ENCODE peak calls at places on chromosome 15, in nine cellular contexts. H is Peyer's patch, Q is GM12865, V is cardiac fibroblast, O is mammary epithelial cell, I is sigmoid colon, S is astrocyte, W is tibial artery, J is endothelial cell of umbilical vein. R is an unnamed sample.

GRCh38 chr15:38453971-38454686 is at the start of gene FAM98B:
- DNase-seq in H (peak), Q (peak), V (peak), O (peak), I (peak), S (peak), W (peak), J (peak), R (peak)

GRCh38 chr15:39025331-39025730 is 460.7 kb upstream of the RASGRP1 start:
- DNase-seq in H (no peak), Q (no peak), V (no peak), O (no peak), I (no peak), S (peak), W (no peak), J (no peak), R (no peak)

GRCh38 chr15:22850055-22850454 is 11.6 kb downstream of the NIPA2 start:
- DNase-seq in H (no peak), Q (no peak), V (peak), O (no peak), I (no peak), S (peak), W (no peak), J (no peak), R (no peak)

GRCh38 chr15:59447367-59447766 is 9.4 kb downstream of the FAM81A start:
- DNase-seq in H (no peak), Q (no peak), V (no peak), O (no peak), I (no peak), S (no peak), W (no peak), J (no peak), R (no peak)

GRCh38 chr15:90062023-90062728 is 40.1 kb downstream of the IDH2 start:
- DNase-seq in H (peak), Q (peak), V (peak), O (peak), I (no peak), S (no peak), W (no peak), J (no peak), R (peak)

GRCh38 chr15:78930577-78931388 is 14.1 kb downstream of the CTSH start:
- DNase-seq in H (no peak), Q (no peak), V (peak), O (peak), I (peak), S (peak), W (no peak), J (peak), R (no peak)

GRCh38 chr15:80459380-80459779 is 55.2 kb downstream of the ARNT2 start:
- DNase-seq in H (no peak), Q (no peak), V (no peak), O (no peak), I (no peak), S (no peak), W (no peak), J (no peak), R (no peak)

GRCh38 chr15:93703092-93703785 is 528.1 kb upstream of the MCTP2 start:
- DNase-seq in H (no peak), Q (no peak), V (no peak), O (peak), I (no peak), S (peak), W (no peak), J (no peak), R (no peak)

GRCh38 chr15:60752973-60753720 is 274.2 kb upstream of the ICE2 start:
- DNase-seq in H (no peak), Q (no peak), V (peak), O (no peak), I (no peak), S (no peak), W (no peak), J (peak), R (no peak)

GRCh38 chr15:89416339-89417183 is 79.8 kb downstream of the RHCG start:
- DNase-seq in H (peak), Q (peak), V (peak), O (peak), I (no peak), S (peak), W (no peak), J (peak), R (peak)

GRCh38 chr15:22240951-22241350 is 160.6 kb downstream of the OR4M2 start:
- DNase-seq in H (no peak), Q (no peak), V (no peak), O (no peak), I (no peak), S (no peak), W (no peak), J (no peak), R (no peak)

GRCh38 chr15:32042269-32042996 is 12.1 kb downstream of the CHRNA7 start:
- DNase-seq in H (no peak), Q (no peak), V (no peak), O (no peak), I (no peak), S (no peak), W (no peak), J (no peak), R (no peak)
- TF ChIP-seq CTCF in H (no peak), Q (no peak), V (no peak), O (no peak), I (no peak), S (no peak), W (no peak), J (no peak), R (no peak)

GRCh38 chr15:69951511-69952209 is 146.1 kb downstream of the TLE3 start:
- DNase-seq in H (no peak), Q (no peak), V (peak), O (no peak), I (no peak), S (no peak), W (no peak), J (no peak), R (no peak)
- TF ChIP-seq CTCF in H (no peak), Q (no peak), V (peak), O (no peak), I (no peak), S (no peak), W (no peak), J (no peak), R (no peak)

GRCh38 chr15:64630403-64631107 is 144.8 kb downstream of the RBPMS2 start:
- DNase-seq in H (no peak), Q (no peak), V (peak), O (no peak), I (no peak), S (no peak), W (no peak), J (no peak), R (no peak)
- TF ChIP-seq CTCF in H (no peak), Q (no peak), V (no peak), O (no peak), I (no peak), S (no peak), W (no peak), J (no peak), R (no peak)

DNA sequence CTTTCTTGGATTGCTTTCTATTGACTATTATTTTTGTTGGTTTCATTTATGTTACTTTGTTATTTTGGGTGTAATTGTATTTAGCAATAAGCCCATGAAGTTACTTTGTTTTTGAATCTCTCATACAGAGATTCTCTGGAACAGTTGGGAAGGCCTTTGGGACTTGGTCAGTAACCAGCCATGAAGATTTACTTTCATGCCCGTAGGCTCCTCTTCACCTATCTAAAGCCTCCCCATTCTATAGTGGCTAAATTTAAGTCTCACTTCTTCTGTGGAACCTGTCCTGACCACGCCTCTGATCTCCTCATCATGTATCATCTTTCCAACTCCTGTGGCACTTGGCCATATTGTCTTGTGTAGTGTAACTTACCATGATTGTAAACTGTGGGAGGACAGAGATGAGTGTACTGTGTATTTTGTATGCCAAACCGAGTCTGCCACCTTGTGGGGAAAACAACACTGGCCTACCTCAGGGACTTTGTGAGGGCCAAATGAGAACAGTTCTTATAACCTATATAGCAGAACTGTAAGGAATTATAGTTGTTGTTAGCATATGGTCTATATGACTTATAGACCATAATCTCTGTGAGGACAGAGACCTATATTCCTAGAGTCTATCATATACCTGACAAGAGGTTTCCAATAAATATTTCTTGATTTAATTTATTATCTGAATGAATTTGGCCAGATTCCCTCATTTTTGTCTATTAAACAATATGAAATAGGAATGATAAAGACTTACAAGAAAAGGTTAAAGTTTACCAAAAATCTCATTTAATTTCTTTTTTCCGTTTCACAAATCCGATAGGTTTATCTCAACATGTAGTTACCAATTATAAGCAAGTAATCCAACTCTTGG is 75.0 kb downstream of the STARD9 start:
- DNase-seq in H (peak), Q (peak), V (peak), O (peak), I (peak), S (peak), W (peak), J (peak), R (peak)
- TF ChIP-seq CTCF in H (peak), Q (peak), V (peak), O (peak), I (peak), S (peak), W (peak), J (peak), R (peak)

DNA sequence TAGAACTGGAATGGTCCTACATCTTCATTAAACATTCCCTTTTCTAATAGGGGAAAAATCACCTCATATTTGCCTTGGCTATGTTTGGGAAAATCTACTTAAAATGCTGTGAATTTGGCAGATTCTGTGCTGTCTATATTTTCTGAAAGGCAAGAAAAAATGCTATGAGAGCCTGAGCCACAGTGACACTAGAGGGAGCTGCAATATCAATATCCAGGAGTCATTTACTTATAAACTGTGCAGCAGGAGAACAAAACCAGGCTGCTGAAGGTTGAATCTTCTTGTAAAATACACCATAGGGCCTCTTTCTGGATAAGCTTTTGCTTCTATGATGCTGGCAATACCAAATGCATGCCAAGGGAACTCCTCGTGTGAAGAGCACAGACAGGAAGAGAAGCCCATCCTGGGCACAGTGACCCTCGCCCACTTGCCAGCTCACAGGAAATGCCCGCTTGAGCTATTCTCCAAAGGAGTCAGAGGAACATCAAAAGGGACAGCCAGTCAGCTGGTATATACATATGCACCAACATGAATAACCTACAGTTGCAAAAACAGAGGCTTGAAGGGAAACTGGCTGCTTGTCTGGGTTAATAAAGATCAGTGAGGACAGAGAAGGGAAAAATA is 48.0 kb upstream of the TSPAN3 start:
- DNase-seq in H (no peak), Q (peak), V (peak), O (peak), I (no peak), S (peak), W (no peak), J (peak), R (peak)
- TF ChIP-seq CTCF in H (peak), Q (peak), V (peak), O (peak), I (peak), S (peak), W (peak), J (peak), R (peak)

GRCh38 chr15:29747837-29748417 is 74.3 kb downstream of the TJP1 start:
- DNase-seq in H (no peak), Q (peak), V (peak), O (no peak), I (no peak), S (no peak), W (no peak), J (peak), R (no peak)
- TF ChIP-seq CTCF in H (no peak), Q (peak), V (peak), O (peak), I (peak), S (peak), W (peak), J (peak), R (peak)

GRCh38 chr15:63436872-63437375 is 55.3 kb upstream of the CA12 start:
- DNase-seq in H (peak), Q (peak), V (peak), O (peak), I (peak), S (peak), W (peak), J (peak), R (peak)
- TF ChIP-seq CTCF in H (no peak), Q (peak), V (peak), O (peak), I (no peak), S (no peak), W (no peak), J (no peak), R (no peak)

R was measured in activated CD8-positive, alpha-beta T cell treated with anti-CD3 and anti-CD28 coated beads for 36 hours.